ENCODE peak calls at places on chromosomes 7 and 10, in ten cellular contexts. D, A, E, K, B, Z, S, U, R and P are unnamed samples.

GRCh38 chr7:134458341-134458805 is 527 bp downstream of the AKR1B1 start:
- DNase-seq in S (peak; percentile 74), R (peak; percentile 49), B (peak; percentile 87), Z (peak; percentile 74), A (peak; percentile 46), U (peak; percentile 42), K (no peak), D (no peak), E (peak; percentile 39), P (peak; percentile 28)

GRCh38 chr10:69800109-69800508 is 1.6 kb upstream of the COL13A1 start:
- DNase-seq in U (no peak), D (peak; percentile 72), E (no peak), B (peak; percentile 11), S (peak; percentile 48), K (no peak), A (peak; percentile 57), R (peak; percentile 65), Z (peak; percentile 71), P (no peak)

GRCh38 chr7:66281678-66282593 is 76.8 kb downstream of the TPST1 start:
- DNase-seq in B (no peak), A (peak; percentile 99), S (peak; percentile 88), K (no peak), U (no peak), E (peak; percentile 35), R (peak; percentile 6), Z (peak; percentile 56), D (peak; percentile 95), P (peak; percentile 19)

GRCh38 chr10:52266858-52267257 is 47.2 kb upstream of the DKK1 start:
- DNase-seq in E (no peak), U (no peak), K (no peak), D (no peak), R (no peak), Z (no peak), A (no peak), S (no peak), B (no peak), P (no peak)

GRCh38 chr10:30639946-30640786 is 10.6 kb upstream of the LYZL2 start:
- DNase-seq in A (peak; percentile 58), E (no peak), Z (peak; percentile 77), R (peak; percentile 53), S (peak; percentile 32), K (no peak), B (peak; percentile 66), U (no peak), D (peak; percentile 80), P (peak; percentile 20)

GRCh38 chr7:131087756-131088658 is 239.7 kb upstream of the MKLN1 start:
- DNase-seq in D (no peak), R (peak; percentile 61), S (no peak), K (no peak), Z (no peak), B (no peak), E (no peak), U (no peak), A (no peak), P (no peak)

GRCh38 chr10:8438603-8439002 is 384.1 kb downstream of the GATA3 start:
- DNase-seq in D (no peak), Z (no peak), B (no peak), K (no peak), A (no peak), U (no peak), E (no peak), R (no peak), S (no peak), P (no peak)

GRCh38 chr7:29379551-29379950 is 184.1 kb upstream of the PRR15 start:
- DNase-seq in D (no peak), R (no peak), B (no peak), A (no peak), Z (no peak), E (no peak), S (no peak), U (no peak), K (no peak), P (no peak)

GRCh38 chr7:100431286-100431735 is 1.7 kb downstream of the MEPCE start:
- DNase-seq in R (no peak), E (no peak), Z (no peak), K (no peak), B (no peak), D (no peak), S (no peak), U (no peak), A (no peak), P (no peak)

GRCh38 chr7:100433276-100433591 is 3.1 kb downstream of the PPP1R35 start:
- DNase-seq in E (no peak), B (no peak), U (no peak), A (no peak), S (no peak), Z (no peak), R (no peak), D (no peak), K (no peak), P (no peak)

GRCh38 chr7:100432621-100433275 is 3.1 kb downstream of the MEPCE start:
- DNase-seq in D (no peak), A (no peak), K (no peak), B (no peak), S (no peak), U (no peak), R (no peak), E (no peak), Z (no peak), P (no peak)

GRCh38 chr7:100430450-100431285 is 1.0 kb downstream of the MEPCE start:
- DNase-seq in Z (no peak), E (peak; percentile 60), S (no peak), A (peak; percentile 13), B (no peak), K (no peak), U (no peak), D (peak; percentile 30), R (no peak), P (no peak)

DNA sequence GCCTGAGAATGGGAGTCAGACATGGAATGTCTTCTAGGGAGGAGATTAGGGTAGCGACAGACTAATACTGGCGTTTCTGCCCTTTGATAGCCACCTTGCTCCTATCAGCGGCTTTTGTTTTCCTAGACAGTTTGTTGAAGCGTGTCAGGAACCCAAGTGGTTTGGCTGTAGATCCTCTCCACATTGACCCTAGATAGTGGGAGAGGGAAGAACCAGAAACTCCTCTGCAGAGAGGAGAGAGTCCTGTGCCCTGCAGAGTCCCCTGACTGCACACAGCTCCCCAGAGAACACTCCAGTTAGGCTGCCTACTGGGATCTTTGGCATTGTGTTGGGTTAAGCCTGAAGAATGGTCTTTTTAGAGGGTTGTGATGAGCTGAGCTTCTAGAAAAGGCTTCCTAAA is 2.4 kb downstream of the MEPCE start:
- DNase-seq in D (no peak), K (no peak), R (no peak), Z (no peak), B (no peak), A (no peak), S (no peak), E (no peak), U (no peak), P (no peak)
- H3K4me1 ChIP-seq in D (peaks cover 27% of the 10 kb centered on the region), K (peaks cover 24% of the 10 kb centered on the region), R (peaks cover 63% of the 10 kb centered on the region), Z (peaks cover 34% of the 10 kb centered on the region), B (peaks cover 22% of the 10 kb centered on the region), A (peaks cover 6% of the 10 kb centered on the region), S (peaks cover 26% of the 10 kb centered on the region), E (no peaks in the 10 kb centered on the region), U (peaks cover 73% of the 10 kb centered on the region), P (peaks cover 41% of the 10 kb centered on the region)

GRCh38 chr7:101940151-101940550 is 122.7 kb downstream of the CUX1 start:
- DNase-seq in E (no peak), U (no peak), D (no peak), B (no peak), S (no peak), A (no peak), K (no peak), R (no peak), Z (no peak), P (no peak)
- H3K4me1 ChIP-seq in E (peaks cover 11% of the 10 kb centered on the region), U (peaks cover 81% of the 10 kb centered on the region), D (peaks cover 62% of the 10 kb centered on the region), B (peaks cover 44% of the 10 kb centered on the region), S (peaks cover 22% of the 10 kb centered on the region), A (peaks cover 16% of the 10 kb centered on the region), K (peaks cover 37% of the 10 kb centered on the region), R (no peaks in the 10 kb centered on the region), Z (peaks cover 65% of the 10 kb centered on the region), P (peaks cover 74% of the 10 kb centered on the region)

GRCh38 chr7:70068531-70068930 is 470.3 kb downstream of the AUTS2 start:
- DNase-seq in A (no peak), S (no peak), Z (no peak), K (no peak), D (no peak), E (no peak), R (no peak), U (no peak), B (peak; percentile 30), P (no peak)

GRCh38 chr7:70063796-70064423 is 465.6 kb downstream of the AUTS2 start:
- DNase-seq in U (no peak), E (no peak), Z (no peak), B (no peak), S (no peak), K (no peak), A (peak; percentile 9), D (no peak), R (no peak), P (peak; percentile 7)

GRCh38 chr7:70060298-70061068 is 462.2 kb downstream of the AUTS2 start:
- DNase-seq in D (no peak), A (no peak), S (no peak), B (no peak), R (no peak), E (no peak), Z (no peak), U (no peak), K (no peak), P (no peak)

GRCh38 chr7:70066844-70067243 is 468.6 kb downstream of the AUTS2 start:
- DNase-seq in B (no peak), S (no peak), R (no peak), D (no peak), A (no peak), K (no peak), U (no peak), Z (no peak), E (no peak), P (no peak)

DNA sequence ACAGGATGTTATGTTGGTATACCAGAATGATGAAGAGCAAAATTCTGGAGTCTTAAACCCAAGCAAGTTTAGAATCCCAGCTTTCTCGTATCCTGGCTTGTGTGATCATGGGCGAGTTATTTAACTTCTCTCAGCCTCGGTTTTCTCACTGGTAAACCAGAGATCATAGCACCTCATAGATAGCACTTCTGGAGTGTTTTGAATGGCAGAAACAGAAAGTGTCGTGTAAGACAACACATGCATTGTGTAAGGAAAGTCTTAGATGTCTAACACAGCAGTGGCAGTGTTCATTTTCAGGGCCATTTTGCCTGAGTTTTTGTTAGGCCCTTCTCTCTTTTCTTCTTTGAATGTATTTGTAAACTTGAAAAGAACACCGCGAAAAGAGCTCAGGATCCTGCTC is 465.1 kb downstream of the AUTS2 start:
- DNase-seq in K (no peak), U (no peak), A (no peak), B (no peak), S (no peak), D (no peak), R (no peak), Z (no peak), E (no peak), P (no peak)
- H3K4me1 ChIP-seq in K (no peaks in the 10 kb centered on the region), U (peaks cover 7% of the 10 kb centered on the region), A (no peaks in the 10 kb centered on the region), B (peaks cover 1% of the 10 kb centered on the region), S (no peaks in the 10 kb centered on the region), D (peaks cover 28% of the 10 kb centered on the region), R (no peaks in the 10 kb centered on the region), Z (no peaks in the 10 kb centered on the region), E (no peaks in the 10 kb centered on the region), P (peaks cover 24% of the 10 kb centered on the region)

GRCh38 chr7:129774871-129775694 is 163.6 kb downstream of the NRF1 start:
- DNase-seq in R (no peak), U (no peak), K (no peak), S (no peak), B (no peak), Z (no peak), A (no peak), E (no peak), D (no peak), P (no peak)

GRCh38 chr7:129773328-129773731 is 161.8 kb downstream of the NRF1 start:
- DNase-seq in D (no peak), A (no peak), K (no peak), U (no peak), S (no peak), R (no peak), Z (no peak), B (no peak), E (no peak), P (no peak)

GRCh38 chr7:129774359-129774758 is 162.8 kb downstream of the NRF1 start:
- DNase-seq in E (no peak), S (no peak), B (no peak), U (no peak), K (no peak), R (no peak), Z (no peak), D (no peak), A (no peak), P (no peak)

GRCh38 chr7:129772646-129773280 is 161.2 kb downstream of the NRF1 start:
- DNase-seq in A (no peak), K (no peak), S (no peak), E (no peak), B (no peak), Z (no peak), U (no peak), D (no peak), R (no peak), P (no peak)

DNA sequence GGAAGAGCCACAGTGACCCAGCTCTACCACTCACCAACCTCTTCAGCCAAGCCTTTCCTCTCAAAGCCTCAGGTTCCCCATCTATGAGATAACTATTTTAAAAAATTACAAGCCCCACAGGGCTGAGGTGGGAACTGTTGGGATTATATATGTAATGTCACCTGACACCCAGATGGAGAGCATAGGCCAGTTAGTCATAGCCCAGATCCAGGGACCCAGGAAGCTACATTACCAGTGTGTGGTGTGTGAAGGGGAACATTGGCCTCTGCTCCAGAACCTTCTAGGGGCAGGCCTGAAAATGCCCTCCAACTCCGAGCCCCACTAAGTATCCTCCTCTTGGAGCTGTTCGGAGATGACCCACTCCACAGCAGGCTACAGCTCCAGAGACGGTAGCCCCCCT is 162.4 kb downstream of the NRF1 start:
- DNase-seq in U (no peak), Z (no peak), D (no peak), E (no peak), B (no peak), R (no peak), S (no peak), A (no peak), K (no peak), P (no peak)
- H3K4me1 ChIP-seq in U (peaks cover 7% of the 10 kb centered on the region), Z (peaks cover 14% of the 10 kb centered on the region), D (no peaks in the 10 kb centered on the region), E (no peaks in the 10 kb centered on the region), B (no peaks in the 10 kb centered on the region), R (no peaks in the 10 kb centered on the region), S (peaks cover 6% of the 10 kb centered on the region), A (no peaks in the 10 kb centered on the region), K (peaks cover 1% of the 10 kb centered on the region), P (no peaks in the 10 kb centered on the region)